ENCODE peak calls at places on chromosomes 6 and 20, in seven cellular contexts. C is left ventricle myocardium superior; S is astrocyte; N is aorta; V is stimulated activated CD8-positive, alpha-beta memory T cell treated with anti-CD3 and anti-CD28 coated beads, Interleukin-7, amount 100 ng/mL, for 48 hours; U is Kasumi-1; T is epithelial cell of esophagus. G is an unnamed sample.

GRCh38 chr6:157428418-157429202 is 47.6 kb downstream of the ZDHHC14 start:
- DNase-seq in C (no peak), S (no peak), N (no peak), V (peak), U (no peak), T (peak), G (no peak)

GRCh38 chr6:71228461-71229041 is 60.1 kb upstream of the OGFRL1 start:
- DNase-seq in C (no peak), S (peak), N (no peak), V (no peak), U (peak), T (no peak), G (no peak)

GRCh38 chr6:111482959-111483735 is at the start of gene REV3L:
- DNase-seq in C (peak), S (peak), N (peak), V (peak), U (peak), T (peak), G (peak)

GRCh38 chr6:85127696-85128225 is 322.1 kb upstream of the NT5E start:
- DNase-seq in C (no peak), S (no peak), N (no peak), V (no peak), U (no peak), T (no peak), G (no peak)

GRCh38 chr6:122049341-122049740 is 350.1 kb upstream of the HSF2 start:
- DNase-seq in C (peak), S (peak), N (no peak), V (no peak), U (no peak), T (peak), G (no peak)

GRCh38 chr20:6566821-6567220 is 200.7 kb upstream of the BMP2 start:
- DNase-seq in C (no peak), S (peak), N (no peak), V (no peak), U (no peak), T (peak), G (no peak)

GRCh38 chr6:2669067-2669710 is 81.5 kb downstream of the MYLK4 start:
- DNase-seq in C (no peak), S (peak), N (no peak), V (no peak), U (no peak), T (no peak), G (no peak)

GRCh38 chr6:83182114-83182513 is 11.0 kb downstream of the PGM3 start:
- DNase-seq in C (no peak), S (no peak), N (no peak), V (no peak), U (no peak), T (no peak), G (no peak)

GRCh38 chr6:138099832-138100231 is 7.4 kb downstream of the PERP start:
- DNase-seq in C (no peak), S (peak), N (no peak), V (no peak), U (no peak), T (peak), G (no peak)

GRCh38 chr6:1388927-1389790 is at the start of gene FOXF2:
- DNase-seq in C (peak), S (no peak), N (no peak), V (no peak), U (no peak), T (no peak), G (peak)

GRCh38 chr6:155270566-155271091 is 6.8 kb downstream of the CLDN20 start:
- DNase-seq in C (no peak), S (no peak), N (no peak), V (no peak), U (no peak), T (no peak), G (no peak)

GRCh38 chr20:37123441-37123840 is 27.6 kb upstream of the RBL1 start:
- DNase-seq in C (no peak), S (no peak), N (no peak), V (no peak), U (no peak), T (no peak), G (no peak)

GRCh38 chr6:89198235-89198634 is 18.9 kb downstream of the GABRR1 start:
- DNase-seq in C (no peak), S (no peak), N (no peak), V (no peak), U (no peak), T (no peak), G (no peak)

GRCh38 chr6:570812-571211 is 86.1 kb downstream of the HUS1B start:
- DNase-seq in C (no peak), S (no peak), N (no peak), V (no peak), U (no peak), T (no peak), G (no peak)

GRCh38 chr6:45838486-45838885 is 177.2 kb downstream of the CLIC5 start:
- DNase-seq in C (no peak), S (no peak), N (no peak), V (no peak), U (peak), T (no peak), G (no peak)

GRCh38 chr6:45084257-45084656 is 243.9 kb upstream of the RUNX2 start:
- DNase-seq in C (no peak), S (no peak), N (no peak), V (no peak), U (no peak), T (no peak), G (no peak)

GRCh38 chr6:147201885-147202515 is 2.2 kb upstream of the STXBP5 start:
- DNase-seq in C (peak), S (peak), N (no peak), V (no peak), U (peak), T (peak), G (no peak)

GRCh38 chr6:34418367-34418766 is 7.5 kb downstream of the RPS10 start:
- DNase-seq in C (no peak), S (no peak), N (no peak), V (no peak), U (no peak), T (no peak), G (no peak)

GRCh38 chr6:161169060-161169459 is 104.8 kb downstream of the AGPAT4 start:
- DNase-seq in C (no peak), S (no peak), N (no peak), V (no peak), U (no peak), T (peak), G (no peak)

GRCh38 chr20:38117205-38117604 is 47.9 kb downstream of the TGM2 start:
- DNase-seq in C (no peak), S (no peak), N (no peak), V (no peak), U (no peak), T (no peak), G (no peak)

GRCh38 chr20:23658989-23659609 is 21.3 kb upstream of the CST3 start:
- DNase-seq in C (no peak), S (no peak), N (no peak), V (no peak), U (no peak), T (no peak), G (no peak)

GRCh38 chr6:5787054-5787720 is 219.5 kb downstream of the NRN1 start:
- DNase-seq in C (no peak), S (no peak), N (peak), V (no peak), U (no peak), T (no peak), G (no peak)

GRCh38 chr20:63138855-63139341 is 77.0 kb downstream of the YTHDF1 start:
- DNase-seq in C (no peak), S (peak), N (peak), V (no peak), U (no peak), T (no peak), G (peak)

GRCh38 chr6:159595173-159595572 is 97.9 kb downstream of the SOD2 start:
- DNase-seq in C (no peak), S (peak), N (no peak), V (no peak), U (no peak), T (peak), G (no peak)

GRCh38 chr6:103680116-103680515 is 1179.6 kb downstream of the HACE1 start:
- DNase-seq in C (no peak), S (no peak), N (no peak), V (no peak), U (no peak), T (no peak), G (no peak)

GRCh38 chr20:51062065-51062464 is 39.2 kb upstream of the KCNG1 start:
- DNase-seq in C (no peak), S (no peak), N (no peak), V (peak), U (no peak), T (no peak), G (no peak)

GRCh38 chr6:159421586-159421985 is 252.4 kb downstream of the FNDC1 start:
- DNase-seq in C (no peak), S (no peak), N (no peak), V (no peak), U (no peak), T (no peak), G (no peak)

GRCh38 chr6:127520061-127520460 is 926 bp upstream of the MTCL3 start:
- DNase-seq in C (no peak), S (peak), N (no peak), V (no peak), U (no peak), T (peak), G (no peak)

GRCh38 chr6:77650098-77650663 is 2.7 kb upstream of the MEI4 start:
- DNase-seq in C (peak), S (no peak), N (peak), V (no peak), U (no peak), T (no peak), G (peak)

GRCh38 chr20:50568549-50568942 is 58.4 kb downstream of the PTPN1 start:
- DNase-seq in C (no peak), S (no peak), N (no peak), V (no peak), U (no peak), T (no peak), G (no peak)

GRCh38 chr20:37902504-37903313 is at the start of gene VSTM2L:
- DNase-seq in C (no peak), S (peak), N (no peak), V (no peak), U (no peak), T (peak), G (no peak)

GRCh38 chr6:166435574-166435973 is 52.8 kb upstream of the MPC1 start:
- DNase-seq in C (peak), S (no peak), N (no peak), V (no peak), U (peak), T (no peak), G (no peak)

GRCh38 chr6:41093729-41094128 is 21.0 kb downstream of the NFYA start:
- DNase-seq in C (no peak), S (no peak), N (no peak), V (no peak), U (no peak), T (no peak), G (no peak)

GRCh38 chr6:104320896-104321295 is 538.8 kb downstream of the HACE1 start:
- DNase-seq in C (no peak), S (no peak), N (no peak), V (no peak), U (no peak), T (no peak), G (no peak)

GRCh38 chr6:134249412-134249758 is 68.5 kb downstream of the SGK1 start:
- DNase-seq in C (no peak), S (no peak), N (no peak), V (no peak), U (no peak), T (no peak), G (no peak)

GRCh38 chr6:106620931-106621672 is 8.2 kb downstream of the RTN4IP1 start:
- DNase-seq in C (no peak), S (peak), N (no peak), V (no peak), U (no peak), T (no peak), G (no peak)

G was measured in kidney.